ENCODE peak calls at places on chromosome 22, in four cellular contexts. S, I, K and R are unnamed samples.

GRCh38 chr22:41523464-41524221 is 20.6 kb downstream of the POLR3H start:
- DNase-seq in I (no peak), K (no peak), S (peak), R (no peak)

GRCh38 chr22:20435436-20436308 is 2.0 kb downstream of the SCARF2 start:
- DNase-seq in K (no peak), S (no peak), I (no peak), R (no peak)

GRCh38 chr22:46147471-46148267 is 2.7 kb upstream of the PPARA start:
- DNase-seq in I (no peak), K (no peak), S (no peak), R (no peak)

GRCh38 chr22:48781868-48782267 is 1045.8 kb downstream of the BRD1 start:
- DNase-seq in S (no peak), K (no peak), I (no peak), R (no peak)

GRCh38 chr22:37425800-37426531 is 1.3 kb downstream of the ELFN2 start:
- DNase-seq in S (no peak), K (no peak), I (no peak), R (peak)

GRCh38 chr22:45678961-45679912 is 7.6 kb downstream of the ATXN10 start:
- DNase-seq in S (no peak), K (peak), I (no peak), R (no peak)

GRCh38 chr22:36363378-36363931 is 24.3 kb downstream of the MYH9 start:
- DNase-seq in K (no peak), I (no peak), S (no peak), R (no peak)

GRCh38 chr22:39543095-39543494 is 10.5 kb upstream of the RPS19BP1 start:
- DNase-seq in S (peak), K (no peak), I (no peak), R (peak)

GRCh38 chr22:41535244-41535643 is 9.0 kb downstream of the POLR3H start:
- DNase-seq in I (no peak), K (no peak), S (peak), R (no peak)

GRCh38 chr22:28514314-28514713 is 165.3 kb downstream of the TTC28 start:
- DNase-seq in I (no peak), S (no peak), K (no peak), R (no peak)

DNA sequence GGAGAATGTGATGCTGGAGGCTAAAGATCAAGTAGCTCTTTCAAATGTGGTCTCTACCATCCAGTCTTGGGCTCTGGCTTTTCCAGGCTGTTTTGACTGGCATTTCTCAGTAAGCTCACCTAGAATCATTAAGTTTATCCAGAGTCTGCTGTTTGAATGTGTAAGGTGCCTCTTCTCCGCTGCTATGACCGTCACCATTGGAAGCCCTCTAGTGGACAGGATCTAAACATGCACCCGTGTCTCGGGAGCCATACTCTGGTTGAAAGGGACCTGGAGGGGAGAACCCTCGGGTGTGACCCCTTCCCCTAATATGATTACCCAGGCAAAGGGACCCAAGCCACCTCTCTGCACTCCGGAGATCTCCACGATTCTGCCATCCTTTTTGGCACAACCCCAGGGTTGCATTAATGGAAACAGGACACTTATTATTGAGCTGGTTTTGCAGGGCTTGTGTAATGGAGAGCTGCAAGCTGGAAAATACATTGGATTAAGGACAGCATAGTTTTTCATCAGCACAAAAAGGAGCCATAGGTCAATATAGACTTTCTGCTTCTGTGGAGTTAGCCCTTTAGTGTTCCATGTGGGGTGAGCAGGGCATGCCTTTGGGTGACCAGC is 191.0 kb upstream of the LARGE1 start:
- DNase-seq in S (peak), K (no peak), I (peak), R (no peak)
- TF ChIP-seq SPI1 in S (no peak), K (no peak), I (no peak), R (no peak)

GRCh38 chr22:27100323-27100722 is 442.9 kb downstream of the MIAT start:
- DNase-seq in K (no peak), S (no peak), I (no peak), R (no peak)
- TF ChIP-seq SPI1 in K (no peak), S (no peak), I (no peak), R (no peak)

GRCh38 chr22:24066260-24066659 is 55.2 kb downstream of the CABIN1 start:
- DNase-seq in S (no peak), I (no peak), K (no peak), R (no peak)
- TF ChIP-seq SPI1 in S (no peak), I (no peak), K (no peak), R (no peak)

GRCh38 chr22:27019827-27020226 is 362.4 kb downstream of the MIAT start:
- DNase-seq in S (no peak), K (no peak), I (no peak), R (no peak)
- TF ChIP-seq SPI1 in S (no peak), K (no peak), I (no peak), R (no peak)

DNA sequence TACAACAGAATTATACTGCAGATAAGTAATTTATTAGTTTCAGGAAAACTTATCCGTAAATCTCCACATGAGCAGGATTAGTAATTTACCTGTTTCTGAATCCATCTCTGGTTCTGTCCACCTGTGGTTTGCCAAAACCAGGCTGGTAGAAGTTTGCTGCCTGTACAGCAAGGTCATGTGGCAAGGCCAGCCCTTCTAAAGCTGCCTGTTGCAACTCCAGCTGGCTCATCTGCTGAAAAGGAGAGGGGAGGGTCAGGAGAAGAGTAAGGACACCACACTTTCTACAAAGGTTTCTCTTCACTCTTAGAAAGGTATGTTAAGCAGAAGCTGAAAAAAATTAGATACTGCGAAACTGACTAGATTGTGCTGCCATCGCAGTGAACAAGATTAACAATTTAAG is 42.3 kb downstream of the EIF4ENIF1 start:
- DNase-seq in S (no peak), I (no peak), K (no peak), R (no peak)
- TF ChIP-seq SPI1 in S (no peak), I (no peak), K (no peak), R (no peak)

DNA sequence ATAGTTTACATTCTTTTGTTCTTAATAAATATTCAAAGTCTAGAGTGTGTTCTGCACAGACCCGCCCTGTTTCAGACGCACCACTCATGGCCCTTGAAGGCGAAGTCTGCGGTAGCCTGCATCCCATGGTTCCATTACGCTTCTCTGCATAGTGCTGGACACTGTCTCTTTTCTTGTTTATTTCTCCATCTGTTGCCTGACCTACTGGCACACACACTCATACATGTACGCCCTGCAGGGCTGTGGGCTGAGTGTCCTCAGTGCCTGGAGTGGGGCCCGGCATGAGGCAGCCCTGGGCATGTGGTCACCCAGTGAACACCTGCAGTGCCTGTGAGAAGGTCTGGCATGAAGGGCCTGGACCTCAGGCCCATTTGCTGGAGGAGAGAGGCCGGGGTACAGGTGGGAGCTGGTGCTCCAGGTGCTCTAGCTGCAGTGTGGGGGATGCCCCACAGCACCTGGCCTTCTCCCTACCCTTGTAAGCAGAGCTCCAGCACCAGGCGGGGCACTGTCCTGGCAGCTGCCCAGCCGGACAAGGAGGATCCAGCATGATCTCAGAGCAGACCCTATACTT is 404.1 kb downstream of the TBC1D22A start:
- DNase-seq in I (no peak), S (no peak), K (no peak), R (no peak)
- TF ChIP-seq SPI1 in I (no peak), S (no peak), K (no peak), R (no peak)

GRCh38 chr22:42801537-42802165 is 55.4 kb downstream of the ARFGAP3 start:
- DNase-seq in S (no peak), I (no peak), K (no peak), R (no peak)
- TF ChIP-seq SPI1 in S (no peak), I (no peak), K (no peak), R (no peak)

DNA sequence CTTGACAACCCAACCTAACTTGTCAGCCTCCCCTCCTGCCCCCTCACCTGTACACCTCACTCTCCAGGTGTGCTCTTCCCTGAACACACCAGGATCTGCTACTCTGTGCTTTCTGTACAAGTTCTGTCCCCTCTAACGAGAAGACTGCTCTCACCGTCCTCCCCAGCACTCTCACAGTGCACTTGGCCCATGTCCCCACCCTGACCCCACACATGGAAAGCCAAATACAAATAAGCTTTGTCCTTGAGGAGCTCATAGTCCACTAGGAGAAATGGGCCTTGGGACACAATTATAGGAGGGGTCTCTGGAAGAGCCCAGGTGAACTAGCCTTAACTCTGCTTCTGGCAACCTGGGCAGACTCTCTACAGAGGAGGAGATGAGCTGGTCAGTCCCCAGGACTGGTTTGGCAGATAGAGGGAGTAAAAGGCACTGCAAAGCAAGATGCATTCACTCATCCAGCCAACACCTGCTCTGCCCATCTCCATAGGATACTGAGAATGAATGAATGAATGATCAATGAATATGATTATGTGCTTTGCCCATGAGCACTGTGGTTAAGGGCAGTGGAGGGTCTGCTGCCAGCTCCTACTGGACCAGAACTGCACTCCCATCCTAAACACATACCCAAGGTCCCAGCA is 9.9 kb downstream of the NIPSNAP1 start:
- DNase-seq in S (no peak), I (no peak), K (no peak), R (no peak)
- TF ChIP-seq SPI1 in S (no peak), I (no peak), K (no peak), R (no peak)